ENCODE peak calls at places on chromosome 18, in ten cellular contexts. One of them, this sample, is unnamed.

GRCh38 chr18:27378396-27379094 is 193.4 kb upstream of the CHST9 start:
- DNase-seq in HCT116: no peak
- DNase-seq in fibroblast of the aortic adventitia: peak
- DNase-seq in type B pancreatic cell: no peak
- DNase-seq in thoracic aorta: no peak
- DNase-seq in IMR-90: no peak
- DNase-seq in RWPE1: peak
- DNase-seq in endothelial cell: no peak
- DNase-seq in body of pancreas: peak
- DNase-seq in mammary epithelial cell: peak
- DNase-seq in this sample: no peak

GRCh38 chr18:23585007-23585871 is 1.1 kb downstream of the NPC1 start:
- DNase-seq in HCT116: no peak
- DNase-seq in fibroblast of the aortic adventitia: peak
- DNase-seq in type B pancreatic cell: no peak
- DNase-seq in thoracic aorta: no peak
- DNase-seq in IMR-90: no peak
- DNase-seq in RWPE1: peak
- DNase-seq in endothelial cell: peak
- DNase-seq in body of pancreas: peak
- DNase-seq in mammary epithelial cell: peak
- DNase-seq in this sample: no peak

GRCh38 chr18:7764406-7764805 is 197.3 kb downstream of the PTPRM start:
- DNase-seq in HCT116: no peak
- DNase-seq in fibroblast of the aortic adventitia: no peak
- DNase-seq in type B pancreatic cell: no peak
- DNase-seq in thoracic aorta: no peak
- DNase-seq in IMR-90: no peak
- DNase-seq in RWPE1: no peak
- DNase-seq in endothelial cell: no peak
- DNase-seq in body of pancreas: no peak
- DNase-seq in mammary epithelial cell: no peak
- DNase-seq in this sample: no peak

GRCh38 chr18:73724908-73725307 is 422.7 kb downstream of the FBXO15 start:
- DNase-seq in HCT116: no peak
- DNase-seq in fibroblast of the aortic adventitia: peak
- DNase-seq in type B pancreatic cell: no peak
- DNase-seq in thoracic aorta: no peak
- DNase-seq in IMR-90: peak
- DNase-seq in RWPE1: no peak
- DNase-seq in endothelial cell: no peak
- DNase-seq in body of pancreas: no peak
- DNase-seq in mammary epithelial cell: no peak
- DNase-seq in this sample: no peak

GRCh38 chr18:52334307-52334706 is 5.7 kb upstream of the DCC start:
- DNase-seq in HCT116: no peak
- DNase-seq in fibroblast of the aortic adventitia: no peak
- DNase-seq in type B pancreatic cell: no peak
- DNase-seq in thoracic aorta: no peak
- DNase-seq in IMR-90: no peak
- DNase-seq in RWPE1: no peak
- DNase-seq in endothelial cell: no peak
- DNase-seq in body of pancreas: no peak
- DNase-seq in mammary epithelial cell: no peak
- DNase-seq in this sample: no peak

GRCh38 chr18:35303610-35304009 is 13.6 kb upstream of the ZSCAN30 start:
- DNase-seq in HCT116: no peak
- DNase-seq in fibroblast of the aortic adventitia: no peak
- DNase-seq in type B pancreatic cell: no peak
- DNase-seq in thoracic aorta: no peak
- DNase-seq in IMR-90: no peak
- DNase-seq in RWPE1: no peak
- DNase-seq in endothelial cell: no peak
- DNase-seq in body of pancreas: no peak
- DNase-seq in mammary epithelial cell: no peak
- DNase-seq in this sample: no peak

GRCh38 chr18:13548944-13549878 is 177.1 kb downstream of the FAM210A start:
- DNase-seq in HCT116: no peak
- DNase-seq in fibroblast of the aortic adventitia: no peak
- DNase-seq in type B pancreatic cell: no peak
- DNase-seq in thoracic aorta: no peak
- DNase-seq in IMR-90: no peak
- DNase-seq in RWPE1: no peak
- DNase-seq in endothelial cell: no peak
- DNase-seq in body of pancreas: no peak
- DNase-seq in mammary epithelial cell: no peak
- DNase-seq in this sample: no peak

GRCh38 chr18:67525328-67526110 is 9.0 kb upstream of the DSEL start:
- DNase-seq in HCT116: no peak
- DNase-seq in fibroblast of the aortic adventitia: peak
- DNase-seq in type B pancreatic cell: no peak
- DNase-seq in thoracic aorta: no peak
- DNase-seq in IMR-90: peak
- DNase-seq in RWPE1: peak
- DNase-seq in endothelial cell: no peak
- DNase-seq in body of pancreas: peak
- DNase-seq in mammary epithelial cell: peak
- DNase-seq in this sample: peak

GRCh38 chr18:7177131-7177744 is 53.7 kb upstream of the LRRC30 start:
- DNase-seq in HCT116: no peak
- DNase-seq in fibroblast of the aortic adventitia: peak
- DNase-seq in type B pancreatic cell: no peak
- DNase-seq in thoracic aorta: no peak
- DNase-seq in IMR-90: peak
- DNase-seq in RWPE1: peak
- DNase-seq in endothelial cell: peak
- DNase-seq in body of pancreas: peak
- DNase-seq in mammary epithelial cell: peak
- DNase-seq in this sample: peak

GRCh38 chr18:34695300-34695699 is 14.8 kb upstream of the DTNA start:
- DNase-seq in HCT116: no peak
- DNase-seq in fibroblast of the aortic adventitia: no peak
- DNase-seq in type B pancreatic cell: no peak
- DNase-seq in thoracic aorta: no peak
- DNase-seq in IMR-90: no peak
- DNase-seq in RWPE1: no peak
- DNase-seq in endothelial cell: no peak
- DNase-seq in body of pancreas: peak
- DNase-seq in mammary epithelial cell: peak
- DNase-seq in this sample: no peak

GRCh38 chr18:80245781-80246655 is 1.3 kb downstream of the PARD6G start:
- DNase-seq in HCT116: no peak
- DNase-seq in fibroblast of the aortic adventitia: no peak
- DNase-seq in type B pancreatic cell: peak
- DNase-seq in thoracic aorta: no peak
- DNase-seq in IMR-90: no peak
- DNase-seq in RWPE1: peak
- DNase-seq in endothelial cell: peak
- DNase-seq in body of pancreas: no peak
- DNase-seq in mammary epithelial cell: peak
- DNase-seq in this sample: no peak

GRCh38 chr18:68520406-68521075 is 194.4 kb downstream of the TMX3 start:
- DNase-seq in HCT116: no peak
- DNase-seq in fibroblast of the aortic adventitia: peak
- DNase-seq in type B pancreatic cell: no peak
- DNase-seq in thoracic aorta: no peak
- DNase-seq in IMR-90: peak
- DNase-seq in RWPE1: no peak
- DNase-seq in endothelial cell: no peak
- DNase-seq in body of pancreas: no peak
- DNase-seq in mammary epithelial cell: peak
- DNase-seq in this sample: peak

GRCh38 chr18:77086034-77086433 is 46.5 kb downstream of the MBP start:
- DNase-seq in HCT116: no peak
- DNase-seq in fibroblast of the aortic adventitia: peak
- DNase-seq in type B pancreatic cell: no peak
- DNase-seq in thoracic aorta: no peak
- DNase-seq in IMR-90: peak
- DNase-seq in RWPE1: peak
- DNase-seq in endothelial cell: no peak
- DNase-seq in body of pancreas: no peak
- DNase-seq in mammary epithelial cell: peak
- DNase-seq in this sample: peak

GRCh38 chr18:44977856-44978255 is 297.2 kb downstream of the SETBP1 start:
- DNase-seq in HCT116: no peak
- DNase-seq in fibroblast of the aortic adventitia: no peak
- DNase-seq in type B pancreatic cell: no peak
- DNase-seq in thoracic aorta: no peak
- DNase-seq in IMR-90: no peak
- DNase-seq in RWPE1: no peak
- DNase-seq in endothelial cell: no peak
- DNase-seq in body of pancreas: no peak
- DNase-seq in mammary epithelial cell: no peak
- DNase-seq in this sample: no peak

GRCh38 chr18:8329186-8329771 is 280.0 kb upstream of the RAB12 start:
- DNase-seq in HCT116: no peak
- DNase-seq in fibroblast of the aortic adventitia: peak
- DNase-seq in type B pancreatic cell: no peak
- DNase-seq in thoracic aorta: no peak
- DNase-seq in IMR-90: peak
- DNase-seq in RWPE1: no peak
- DNase-seq in endothelial cell: no peak
- DNase-seq in body of pancreas: no peak
- DNase-seq in mammary epithelial cell: no peak
- DNase-seq in this sample: peak

GRCh38 chr18:58898427-58898826 is 33.8 kb downstream of the ZNF532 start:
- DNase-seq in HCT116: no peak
- DNase-seq in fibroblast of the aortic adventitia: no peak
- DNase-seq in type B pancreatic cell: no peak
- DNase-seq in thoracic aorta: no peak
- DNase-seq in IMR-90: no peak
- DNase-seq in RWPE1: no peak
- DNase-seq in endothelial cell: no peak
- DNase-seq in body of pancreas: no peak
- DNase-seq in mammary epithelial cell: no peak
- DNase-seq in this sample: no peak

GRCh38 chr18:11570770-11571169 is 38.6 kb upstream of the SLC35G4 start:
- DNase-seq in HCT116: no peak
- DNase-seq in fibroblast of the aortic adventitia: peak
- DNase-seq in type B pancreatic cell: no peak
- DNase-seq in thoracic aorta: no peak
- DNase-seq in IMR-90: peak
- DNase-seq in RWPE1: no peak
- DNase-seq in endothelial cell: no peak
- DNase-seq in body of pancreas: no peak
- DNase-seq in mammary epithelial cell: no peak
- DNase-seq in this sample: no peak
- TF ChIP-seq CTCF in HCT116: no peak
- TF ChIP-seq CTCF in fibroblast of the aortic adventitia: no peak
- TF ChIP-seq CTCF in type B pancreatic cell: peak
- TF ChIP-seq CTCF in thoracic aorta: no peak
- TF ChIP-seq CTCF in IMR-90: peak
- TF ChIP-seq CTCF in RWPE1: no peak
- TF ChIP-seq CTCF in endothelial cell: peak
- TF ChIP-seq CTCF in body of pancreas: no peak
- TF ChIP-seq CTCF in mammary epithelial cell: peak
- TF ChIP-seq CTCF in this sample: peak

DNA sequence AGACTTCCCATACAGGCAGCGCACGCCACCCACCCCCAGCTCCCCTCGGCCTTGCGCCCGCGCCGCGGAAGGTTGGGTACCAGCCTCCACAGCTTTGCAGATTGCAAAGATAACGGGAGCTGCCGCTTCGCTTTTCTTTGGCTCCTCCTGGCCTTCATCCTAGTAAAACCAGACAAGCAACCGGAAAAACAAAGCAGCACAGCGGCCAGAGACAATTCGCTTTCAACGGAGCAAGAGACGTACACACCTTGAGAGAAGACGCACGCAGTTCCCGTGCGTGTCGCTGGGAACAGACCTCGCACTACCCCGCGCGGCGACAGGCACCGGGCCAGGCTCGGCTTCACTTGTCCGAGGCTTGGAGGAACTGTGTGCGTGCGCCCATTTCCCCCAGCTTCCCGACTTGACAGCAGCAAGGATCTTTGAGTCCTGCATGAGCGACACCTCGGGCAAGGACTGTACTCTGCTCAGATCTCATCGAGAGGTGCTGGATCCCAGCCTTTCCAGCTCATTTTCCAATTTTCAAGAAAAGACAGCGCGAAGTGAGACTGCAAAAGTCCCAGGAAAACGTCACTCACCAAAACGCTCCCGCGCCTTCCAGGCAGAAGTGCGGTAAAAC is 964 bp downstream of the ZBTB7C start:
- DNase-seq in HCT116: no peak
- DNase-seq in fibroblast of the aortic adventitia: no peak
- DNase-seq in type B pancreatic cell: no peak
- DNase-seq in thoracic aorta: no peak
- DNase-seq in IMR-90: no peak
- DNase-seq in RWPE1: no peak
- DNase-seq in endothelial cell: peak
- DNase-seq in body of pancreas: peak
- DNase-seq in mammary epithelial cell: no peak
- DNase-seq in this sample: no peak
- TF ChIP-seq CTCF in HCT116: no peak
- TF ChIP-seq CTCF in fibroblast of the aortic adventitia: no peak
- TF ChIP-seq CTCF in type B pancreatic cell: no peak
- TF ChIP-seq CTCF in thoracic aorta: no peak
- TF ChIP-seq CTCF in IMR-90: no peak
- TF ChIP-seq CTCF in RWPE1: no peak
- TF ChIP-seq CTCF in endothelial cell: no peak
- TF ChIP-seq CTCF in body of pancreas: no peak
- TF ChIP-seq CTCF in mammary epithelial cell: no peak
- TF ChIP-seq CTCF in this sample: no peak

DNA sequence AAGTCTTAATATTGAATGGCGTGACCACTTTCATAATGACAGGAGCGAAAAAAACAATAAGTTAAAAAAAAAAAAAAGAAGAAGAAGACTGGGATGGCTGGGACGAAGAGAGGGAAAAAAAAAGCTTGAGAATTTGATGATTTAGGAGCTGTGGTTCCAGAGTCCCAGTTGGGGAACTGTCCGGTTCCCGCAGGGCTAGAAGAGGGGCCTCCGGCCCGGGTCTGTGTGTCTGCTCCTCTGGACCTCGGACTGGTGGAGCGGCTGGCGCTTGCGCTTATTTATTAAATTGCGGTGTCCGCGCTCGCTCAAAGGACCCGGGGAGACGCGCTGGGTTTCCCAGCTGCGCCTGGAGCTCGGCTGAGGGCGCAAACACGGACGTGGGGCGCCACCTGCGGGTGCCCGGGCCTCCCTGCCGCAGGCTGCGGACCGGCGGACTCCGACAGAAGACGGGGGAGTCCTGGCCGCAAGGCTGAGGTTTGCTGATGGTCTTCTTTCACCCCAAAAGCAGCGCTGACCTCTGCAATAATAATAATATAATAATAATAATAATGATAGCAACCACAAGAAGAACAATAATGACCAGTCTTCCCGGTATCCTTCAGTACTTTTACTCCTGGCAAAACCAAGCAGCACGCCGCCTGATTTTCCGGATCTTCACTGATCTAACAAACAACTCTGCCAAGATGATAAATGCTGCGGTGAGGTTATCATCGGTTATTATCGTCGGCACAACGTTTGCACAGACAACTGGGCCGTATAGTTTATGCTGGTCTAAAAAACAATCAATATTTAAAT is at the start of gene CBLN2:
- DNase-seq in HCT116: no peak
- DNase-seq in fibroblast of the aortic adventitia: peak
- DNase-seq in type B pancreatic cell: peak
- DNase-seq in thoracic aorta: no peak
- DNase-seq in IMR-90: peak
- DNase-seq in RWPE1: peak
- DNase-seq in endothelial cell: peak
- DNase-seq in body of pancreas: peak
- DNase-seq in mammary epithelial cell: peak
- DNase-seq in this sample: no peak
- TF ChIP-seq CTCF in HCT116: no peak
- TF ChIP-seq CTCF in fibroblast of the aortic adventitia: peak
- TF ChIP-seq CTCF in type B pancreatic cell: peak
- TF ChIP-seq CTCF in thoracic aorta: no peak
- TF ChIP-seq CTCF in IMR-90: peak
- TF ChIP-seq CTCF in RWPE1: peak
- TF ChIP-seq CTCF in endothelial cell: no peak
- TF ChIP-seq CTCF in body of pancreas: peak
- TF ChIP-seq CTCF in mammary epithelial cell: peak
- TF ChIP-seq CTCF in this sample: peak

GRCh38 chr18:48345596-48345995 is 63.6 kb downstream of the ZBTB7C start:
- DNase-seq in HCT116: peak
- DNase-seq in fibroblast of the aortic adventitia: peak
- DNase-seq in type B pancreatic cell: no peak
- DNase-seq in thoracic aorta: no peak
- DNase-seq in IMR-90: peak
- DNase-seq in RWPE1: peak
- DNase-seq in endothelial cell: no peak
- DNase-seq in body of pancreas: peak
- DNase-seq in mammary epithelial cell: no peak
- DNase-seq in this sample: no peak
- TF ChIP-seq CTCF in HCT116: peak
- TF ChIP-seq CTCF in fibroblast of the aortic adventitia: peak
- TF ChIP-seq CTCF in type B pancreatic cell: peak
- TF ChIP-seq CTCF in thoracic aorta: no peak
- TF ChIP-seq CTCF in IMR-90: peak
- TF ChIP-seq CTCF in RWPE1: peak
- TF ChIP-seq CTCF in endothelial cell: no peak
- TF ChIP-seq CTCF in body of pancreas: peak
- TF ChIP-seq CTCF in mammary epithelial cell: peak
- TF ChIP-seq CTCF in this sample: peak